ENCODE peak calls at places on chromosomes 3 and 15, in four cellular contexts. U is left colon; I is stimulated activated naive CD8-positive, alpha-beta T cell treated with anti-CD3 and anti-CD28 coated beads, Interleukin-15, amount 100 ng/mL, for 72 hours; A is stimulated activated CD8-positive, alpha-beta memory T cell treated with anti-CD3 and anti-CD28 coated beads, Interleukin-7, amount 100 ng/mL, for 24 hours. M is an unnamed sample.

GRCh38 chr3:189053327-189053726 is 118.4 kb upstream of the TPRG1 start:
- DNase-seq in U (no peak), I (no peak), A (no peak), M (no peak)

GRCh38 chr3:162525052-162525451 is 1028.4 kb downstream of the OTOL1 start:
- DNase-seq in U (no peak), I (no peak), A (no peak), M (no peak)

GRCh38 chr3:188298585-188298984 is 144.6 kb downstream of the LPP start:
- DNase-seq in I (no peak), A (no peak), U (no peak), M (no peak)

GRCh38 chr15:52107238-52107637 is 5.3 kb downstream of the BCL2L10 start:
- DNase-seq in A (no peak), U (no peak), I (no peak), M (no peak)

GRCh38 chr15:57506422-57506821 is 85.3 kb upstream of the MYZAP start:
- DNase-seq in U (no peak), I (no peak), A (no peak), M (no peak)

GRCh38 chr3:114551770-114552526 is 258.1 kb downstream of the TIGIT start:
- DNase-seq in I (no peak), U (no peak), A (no peak), M (no peak)

GRCh38 chr15:100199711-100200286 is 142.0 kb downstream of the ADAMTS17 start:
- DNase-seq in I (no peak), A (no peak), U (no peak), M (no peak)

GRCh38 chr3:132342183-132342582 is 25.0 kb downstream of the ACP3 start:
- DNase-seq in A (no peak), I (no peak), U (no peak), M (no peak)

GRCh38 chr15:99432271-99433025 is 133.3 kb upstream of the MEF2A start:
- DNase-seq in I (no peak), A (no peak), U (peak), M (no peak)

GRCh38 chr3:25910997-25911396 is 121.1 kb downstream of the OXSM start:
- DNase-seq in I (peak), A (peak), U (no peak), M (no peak)

GRCh38 chr15:87227846-87228245 is 1028.7 kb downstream of the NTRK3 start:
- DNase-seq in I (no peak), U (no peak), A (no peak), M (no peak)

GRCh38 chr15:51814616-51815015 is 14.8 kb upstream of the TMOD3 start:
- DNase-seq in I (no peak), U (no peak), A (no peak), M (no peak)

GRCh38 chr3:138180375-138181029 is 5.8 kb upstream of the DBR1 start:
- DNase-seq in U (no peak), I (no peak), A (no peak), M (no peak)

M was measured in memory B cell.